ENCODE peak calls at places on chromosomes 13 and 19, in ten cellular contexts. H, N, Z, M, E, Q, I, V, F and X are unnamed samples.

GRCh38 chr13:24071423-24072075 is 89.0 kb upstream of the SPATA13 start:
- DNase-seq in I (no peak), H (no peak), E (no peak), F (no peak), N (no peak), Q (no peak), V (no peak), Z (no peak), M (no peak), X (no peak)

GRCh38 chr19:1327125-1327524 is 41.5 kb downstream of the EFNA2 start:
- DNase-seq in Q (no peak), E (no peak), H (no peak), I (no peak), V (no peak), M (no peak), N (no peak), Z (no peak), F (no peak), X (no peak)

GRCh38 chr19:13817018-13817614 is 21.9 kb downstream of the ZSWIM4 start:
- DNase-seq in E (no peak), N (no peak), Q (no peak), M (no peak), Z (no peak), H (no peak), I (peak; percentile 94), F (peak; percentile 50), V (peak; percentile 33), X (no peak)

GRCh38 chr13:79194272-79194671 is 211.8 kb downstream of the RBM26 start:
- DNase-seq in F (no peak), V (no peak), M (no peak), I (no peak), Q (no peak), N (no peak), H (no peak), E (no peak), Z (no peak), X (no peak)

GRCh38 chr13:89153941-89154340 is 1482.8 kb downstream of the SLITRK5 start:
- DNase-seq in F (no peak), N (no peak), M (no peak), H (no peak), E (no peak), I (no peak), V (no peak), Q (no peak), Z (no peak), X (no peak)

GRCh38 chr13:21020176-21020575 is 41.2 kb downstream of the LATS2 start:
- DNase-seq in M (no peak), N (peak; percentile 5), H (no peak), Z (no peak), I (no peak), Q (no peak), E (no peak), F (no peak), V (no peak), X (no peak)

GRCh38 chr13:81686877-81687276 is 1346.0 kb upstream of the SPRY2 start:
- DNase-seq in H (no peak), N (no peak), Q (no peak), F (peak; percentile 70), V (no peak), I (no peak), Z (no peak), M (no peak), E (no peak), X (no peak)

GRCh38 chr19:47310819-47311218 is 1.2 kb downstream of the C5AR1 start:
- DNase-seq in M (no peak), I (no peak), Z (no peak), N (peak; percentile 51), Q (peak; percentile 50), V (peak; percentile 89), E (no peak), H (no peak), F (peak; percentile 28), X (no peak)

GRCh38 chr19:19185853-19186728 is 5.9 kb downstream of the BORCS8 start:
- DNase-seq in H (no peak), I (peak; percentile 81), N (no peak), F (peak; percentile 23), Q (no peak), E (no peak), M (no peak), Z (no peak), V (peak; percentile 61), X (no peak)

GRCh38 chr13:42747399-42747873 is 33.9 kb upstream of the FAM216B start:
- DNase-seq in H (no peak), Z (no peak), V (peak; percentile 7), M (no peak), I (no peak), N (no peak), F (no peak), Q (no peak), E (no peak), X (no peak)
- H3K27ac ChIP-seq in H (no peak overlapping the region), Z (no peak overlapping the region), V (no peak overlapping the region), M (no peak overlapping the region), I (no peak overlapping the region), N (no peak overlapping the region), F (no peak overlapping the region), Q (peak overlapping the region; percentile 75), E (no peak overlapping the region), X (no peak overlapping the region)

GRCh38 chr13:41054212-41054877 is 7.0 kb upstream of the WBP4 start:
- DNase-seq in I (peak; percentile 57), Z (no peak), F (peak; percentile 51), H (no peak), M (peak; percentile 69), E (no peak), V (peak; percentile 61), Q (no peak), N (no peak), X (no peak)
- H3K27ac ChIP-seq in I (no peak overlapping the region), Z (no peak overlapping the region), F (no peak overlapping the region), H (no peak overlapping the region), M (peak overlapping the region; percentile 0), E (peak overlapping the region; percentile 17), V (peak overlapping the region; percentile 84), Q (peak overlapping the region; percentile 98), N (peak overlapping the region; percentile 59), X (peak overlapping the region; percentile 97)

DNA sequence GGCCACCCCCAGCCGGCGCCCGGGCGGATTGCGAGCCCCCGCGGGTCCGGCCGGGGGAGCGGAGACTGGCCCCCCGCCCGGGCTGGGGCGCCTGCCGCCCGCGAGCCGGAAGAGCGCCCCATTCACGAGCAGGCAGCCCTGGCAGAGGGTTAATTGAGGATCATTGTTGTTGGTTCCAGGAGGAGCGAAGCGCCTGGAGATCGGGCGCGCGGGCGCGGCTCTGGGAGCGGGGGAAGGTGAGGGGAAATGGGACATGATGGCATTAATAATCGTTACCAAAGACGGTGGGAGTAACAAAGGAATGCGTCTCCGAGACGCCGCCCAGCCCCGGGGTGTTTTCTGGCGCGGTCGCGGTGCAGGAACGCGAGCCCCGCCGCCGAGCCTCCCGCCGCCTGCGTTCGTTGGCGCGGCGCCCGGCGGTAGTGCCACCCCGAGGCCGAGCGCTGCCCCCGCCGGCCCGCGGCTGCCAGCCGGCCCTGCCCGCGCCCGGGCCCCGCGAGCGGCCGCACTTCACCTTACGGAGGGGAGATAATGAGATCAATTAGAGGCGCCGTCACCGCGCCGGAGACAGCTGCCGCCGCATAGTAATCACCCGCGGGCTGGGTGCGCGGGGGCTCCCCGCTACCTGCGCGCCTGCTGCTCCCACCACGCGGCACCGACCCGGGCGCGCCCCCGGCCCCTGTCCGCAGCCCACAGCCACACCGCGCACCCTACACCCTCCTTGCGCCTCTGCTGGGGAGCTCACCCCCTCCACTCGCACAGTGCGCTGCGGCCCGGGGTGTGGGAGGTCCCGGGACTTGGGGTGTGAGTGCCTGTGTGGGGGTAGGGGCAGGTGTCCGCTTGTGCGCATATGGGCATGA is 2.8 kb downstream of the ZNF536 start:
- DNase-seq in Q (no peak), V (no peak), M (no peak), Z (no peak), N (no peak), H (no peak), F (peak; percentile 20), I (peak; percentile 54), E (no peak), X (no peak)
- H3K27ac ChIP-seq in Q (no peak overlapping the region), V (no peak overlapping the region), M (peak overlapping the region; percentile 51), Z (no peak overlapping the region), N (no peak overlapping the region), H (no peak overlapping the region), F (no peak overlapping the region), I (no peak overlapping the region), E (no peak overlapping the region), X (no peak overlapping the region)

GRCh38 chr19:10491472-10492047 is 11.6 kb downstream of the KEAP1 start:
- DNase-seq in H (peak; percentile 74), Z (no peak), I (no peak), N (no peak), F (no peak), E (no peak), Q (no peak), M (no peak), V (no peak), X (no peak)
- H3K27ac ChIP-seq in H (no peak overlapping the region), Z (no peak overlapping the region), I (no peak overlapping the region), N (no peak overlapping the region), F (no peak overlapping the region), E (no peak overlapping the region), Q (no peak overlapping the region), M (no peak overlapping the region), V (no peak overlapping the region), X (no peak overlapping the region)

GRCh38 chr19:49809987-49810389 is 3.1 kb downstream of the FUZ start:
- DNase-seq in Q (no peak), M (no peak), N (no peak), I (no peak), F (no peak), Z (no peak), V (no peak), E (no peak), H (peak; percentile 74), X (no peak)

GRCh38 chr19:49811328-49811727 is 1.8 kb downstream of the FUZ start:
- DNase-seq in H (no peak), V (peak; percentile 30), N (no peak), M (no peak), I (no peak), Q (no peak), F (no peak), Z (no peak), E (no peak), X (no peak)

GRCh38 chr19:49814010-49814409 is 918 bp upstream of the FUZ start:
- DNase-seq in H (no peak), F (no peak), Q (no peak), E (no peak), N (no peak), M (no peak), Z (no peak), I (no peak), V (no peak), X (no peak)

GRCh38 chr19:49812997-49813861 is at the start of gene FUZ:
- DNase-seq in F (peak; percentile 99), V (peak; percentile 100), E (peak; percentile 93), I (peak; percentile 99), Q (peak; percentile 98), Z (peak; percentile 98), M (peak; percentile 97), H (peak; percentile 99), N (peak; percentile 98), X (peak; percentile 99)

DNA sequence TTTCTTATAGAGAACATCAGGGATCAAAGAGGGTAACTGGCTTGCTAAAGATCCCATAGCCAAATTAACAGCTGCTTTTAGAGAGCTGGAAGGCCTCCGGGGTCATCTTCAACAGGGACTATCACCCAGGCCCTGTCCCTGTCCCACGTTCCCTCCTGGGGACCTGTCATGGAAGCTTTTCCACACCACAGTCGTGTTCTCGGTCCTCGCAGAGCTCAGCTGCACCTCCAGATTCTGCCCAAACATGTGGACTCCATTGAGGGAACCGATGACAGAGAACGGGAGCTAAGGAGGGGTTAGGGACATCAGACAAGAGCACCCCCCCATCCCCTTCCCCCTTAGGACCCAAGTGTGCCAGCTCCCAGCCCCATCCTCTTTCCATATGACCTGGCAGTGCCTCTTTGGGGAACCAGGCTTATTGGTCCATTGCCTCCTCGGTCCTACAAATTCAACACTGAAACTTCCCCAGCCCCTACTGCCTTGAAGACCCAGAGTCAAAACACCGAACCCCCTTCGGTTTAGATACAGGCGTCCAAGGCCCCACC is 568 bp downstream of the FUZ start:
- DNase-seq in E (no peak), I (peak; percentile 5), H (no peak), Z (no peak), N (no peak), V (no peak), F (no peak), M (no peak), Q (no peak), X (no peak)
- H3K27ac ChIP-seq in E (peak overlapping the region; percentile 70), I (no peak overlapping the region), H (peak overlapping the region; percentile 89), Z (peak overlapping the region; percentile 88), N (peak overlapping the region; percentile 89), V (peak overlapping the region; percentile 92), F (peak overlapping the region; percentile 85), M (peak overlapping the region; percentile 81), Q (peak overlapping the region; percentile 96), X (peak overlapping the region; percentile 91)